ENCODE peak calls at places on chromosomes 3 and 15, in nine cellular contexts. K, J, Q, L, X, D, Z, G and Y are unnamed samples.

GRCh38 chr3:43732747-43733425 is 42.1 kb downstream of the ABHD5 start:
- DNase-seq in G (no peak), L (peak; percentile 52), X (peak; percentile 39), Z (no peak), J (no peak), K (no peak), D (no peak), Q (no peak), Y (no peak)

GRCh38 chr15:89085289-89085906 is 2.9 kb upstream of the ABHD2 start:
- DNase-seq in L (no peak), Q (no peak), D (no peak), Z (no peak), G (no peak), J (peak; percentile 46), K (no peak), X (no peak), Y (no peak)

GRCh38 chr3:161296814-161297213 is 74.5 kb downstream of the SPTSSB start:
- DNase-seq in Q (no peak), D (no peak), Z (no peak), J (no peak), K (no peak), G (no peak), X (no peak), L (no peak), Y (no peak)

GRCh38 chr15:52546031-52546751 is 17.5 kb upstream of the MYO5A start:
- DNase-seq in Z (no peak), D (no peak), X (no peak), J (no peak), K (no peak), G (no peak), Q (no peak), L (no peak), Y (no peak)

GRCh38 chr3:64048631-64049061 is 25.4 kb upstream of the PSMD6 start:
- DNase-seq in Z (no peak), K (no peak), Q (no peak), X (peak; percentile 58), G (no peak), J (no peak), L (peak; percentile 67), D (no peak), Y (no peak)

GRCh38 chr3:186869253-186870235 is 27.0 kb downstream of the ADIPOQ start:
- DNase-seq in J (no peak), Z (no peak), D (no peak), Q (no peak), X (peak; percentile 71), K (no peak), G (no peak), L (peak; percentile 68), Y (no peak)

GRCh38 chr15:73822998-73823397 is 50.4 kb upstream of the TBC1D21 start:
- DNase-seq in G (no peak), K (no peak), J (no peak), D (no peak), X (peak; percentile 38), L (peak; percentile 61), Q (no peak), Z (no peak), Y (no peak)

GRCh38 chr15:98643104-98643503 is 5.2 kb upstream of the IGF1R start:
- DNase-seq in D (no peak), G (no peak), Q (no peak), Z (no peak), L (no peak), X (no peak), J (no peak), K (no peak), Y (no peak)

GRCh38 chr3:14583543-14584091 is 43.5 kb upstream of the GRIP2 start:
- DNase-seq in K (no peak), X (no peak), Z (no peak), L (no peak), G (no peak), D (no peak), Q (no peak), J (no peak), Y (no peak)

GRCh38 chr3:177714945-177715344 is 517.7 kb upstream of the TBL1XR1 start:
- DNase-seq in X (no peak), K (no peak), Q (no peak), J (no peak), D (no peak), G (no peak), L (no peak), Z (no peak), Y (no peak)

GRCh38 chr3:126406389-126407296 is 11.9 kb downstream of the CFAP100 start:
- DNase-seq in D (no peak), K (no peak), Z (no peak), Q (no peak), G (no peak), J (peak; percentile 9), L (no peak), X (no peak), Y (no peak)

GRCh38 chr15:83123529-83123928 is 16.1 kb downstream of the TM6SF1 start:
- DNase-seq in X (no peak), Q (no peak), Z (no peak), G (no peak), J (no peak), K (no peak), D (no peak), L (no peak), Y (no peak)

GRCh38 chr15:45616901-45617323 is 17.9 kb upstream of the SQOR start:
- DNase-seq in L (peak; percentile 53), D (no peak), G (no peak), K (no peak), J (no peak), Z (no peak), Q (no peak), X (no peak), Y (no peak)

GRCh38 chr3:111635403-111635802 is 40.3 kb upstream of the ZBED2 start:
- DNase-seq in L (no peak), D (no peak), Z (no peak), J (no peak), X (no peak), K (no peak), Q (no peak), G (no peak), Y (no peak)

GRCh38 chr3:111639316-111639715 is 44.2 kb upstream of the ZBED2 start:
- DNase-seq in G (no peak), Q (no peak), Z (no peak), L (no peak), J (no peak), X (no peak), K (no peak), D (no peak), Y (no peak)

DNA sequence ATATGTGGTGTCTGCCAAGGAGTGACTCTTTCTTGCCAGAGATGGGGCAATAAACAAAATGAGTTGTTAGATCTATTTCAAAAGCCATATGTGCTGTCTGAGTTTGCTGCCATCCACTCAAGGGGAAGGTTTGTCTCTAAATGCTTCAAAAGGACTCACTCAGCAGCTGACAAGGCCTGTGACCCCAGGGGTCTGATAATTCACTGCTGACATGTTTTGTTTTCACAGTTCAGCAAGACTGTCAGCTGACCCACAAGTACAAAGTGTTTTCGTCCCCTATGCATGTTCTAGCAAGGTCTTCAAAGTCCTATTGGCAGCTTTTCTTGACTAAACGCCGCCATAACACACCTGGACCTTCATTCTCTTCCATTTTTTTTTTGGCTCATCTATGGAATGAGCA is 41.4 kb upstream of the ZBED2 start:
- DNase-seq in X (no peak), D (no peak), Z (no peak), J (no peak), K (no peak), Q (no peak), G (no peak), L (peak; percentile 46), Y (no peak)
- H3K4me3 ChIP-seq in X (no peak overlapping the region), D (no peak overlapping the region), Z (no peak overlapping the region), J (no peak overlapping the region), K (no peak overlapping the region), Q (no peak overlapping the region), G (no peak overlapping the region), L (no peak overlapping the region), Y (no peak overlapping the region)

GRCh38 chr3:139289866-139290524 is 53.8 kb upstream of the MRPS22 start:
- DNase-seq in K (no peak), D (no peak), Z (no peak), Q (no peak), J (peak; percentile 60), X (no peak), L (no peak), G (no peak), Y (no peak)
- H3K4me3 ChIP-seq in K (no peak overlapping the region), D (no peak overlapping the region), Z (no peak overlapping the region), Q (no peak overlapping the region), J (no peak overlapping the region), X (no peak overlapping the region), L (no peak overlapping the region), G (no peak overlapping the region), Y (no peak overlapping the region)

GRCh38 chr15:68299436-68299835 is 21.9 kb downstream of the FEM1B start:
- DNase-seq in G (no peak), K (no peak), Q (no peak), L (peak; percentile 86), D (no peak), J (no peak), Z (no peak), X (peak; percentile 25), Y (peak; percentile 15)

GRCh38 chr15:68300115-68300940 is 22.8 kb downstream of the FEM1B start:
- DNase-seq in X (no peak), Z (no peak), K (no peak), J (no peak), Q (no peak), L (peak; percentile 34), G (no peak), D (no peak), Y (no peak)

GRCh38 chr15:68295430-68295829 is 17.9 kb downstream of the FEM1B start:
- DNase-seq in L (no peak), G (no peak), X (no peak), D (no peak), J (no peak), Z (no peak), K (no peak), Q (no peak), Y (no peak)

GRCh38 chr15:68298882-68299381 is 21.4 kb downstream of the FEM1B start:
- DNase-seq in Q (no peak), Z (peak; percentile 71), G (no peak), K (no peak), J (no peak), X (no peak), L (peak; percentile 74), D (no peak), Y (no peak)

GRCh38 chr15:68298336-68298735 is 20.8 kb downstream of the FEM1B start:
- DNase-seq in D (no peak), Q (no peak), Z (no peak), L (no peak), G (no peak), J (no peak), X (no peak), K (no peak), Y (no peak)
- H3K4me3 ChIP-seq in D (no peak overlapping the region), Q (peak overlapping the region; percentile 51), Z (peak overlapping the region; percentile 44), L (peak overlapping the region; percentile 63), G (no peak overlapping the region), J (no peak overlapping the region), X (no peak overlapping the region), K (no peak overlapping the region), Y (no peak overlapping the region)

GRCh38 chr3:58013099-58013498 is 4.9 kb downstream of the FLNB start:
- DNase-seq in G (no peak), J (no peak), Z (no peak), Q (no peak), L (no peak), D (no peak), X (no peak), K (no peak), Y (no peak)
- H3K4me3 ChIP-seq in G (no peak overlapping the region), J (no peak overlapping the region), Z (no peak overlapping the region), Q (no peak overlapping the region), L (peak overlapping the region; percentile 37), D (no peak overlapping the region), X (no peak overlapping the region), K (no peak overlapping the region), Y (no peak overlapping the region)